ENCODE peak calls at places on chromosome 3, in eight cellular contexts. O, U, V, C, X, N, P and D are unnamed samples.

GRCh38 chr3:156792945-156793344 is 33.2 kb upstream of the LEKR1 start:
- DNase-seq in C (peak; percentile 42), V (no peak), O (no peak), P (no peak), U (no peak), X (no peak), N (no peak), D (no peak)

GRCh38 chr3:114111060-114111790 is 54.7 kb downstream of the QTRT2 start:
- DNase-seq in U (no peak), O (no peak), V (no peak), C (no peak), X (no peak), N (no peak), P (no peak), D (no peak)

GRCh38 chr3:169895037-169895436 is 16.3 kb upstream of the SAMD7 start:
- DNase-seq in X (no peak), C (no peak), V (no peak), P (no peak), O (no peak), N (no peak), U (no peak), D (no peak)

GRCh38 chr3:62415312-62415791 is 42.0 kb upstream of the FEZF2 start:
- DNase-seq in X (no peak), C (no peak), U (no peak), V (no peak), N (no peak), P (no peak), O (peak; percentile 68), D (no peak)

GRCh38 chr3:36695769-36696137 is 68.6 kb downstream of the DCLK3 start:
- DNase-seq in P (no peak), X (no peak), O (no peak), V (no peak), C (peak; percentile 89), U (no peak), N (peak; percentile 89), D (no peak)

GRCh38 chr3:185637388-185637787 is 51.3 kb downstream of the SENP2 start:
- DNase-seq in C (no peak), X (no peak), U (no peak), N (no peak), V (no peak), P (no peak), O (no peak), D (no peak)

GRCh38 chr3:167940241-167940640 is 155.5 kb downstream of the GOLIM4 start:
- DNase-seq in O (no peak), C (peak; percentile 32), P (no peak), N (peak; percentile 39), V (no peak), U (no peak), X (no peak), D (no peak)

GRCh38 chr3:184615396-184615795 is 53.8 kb downstream of the EPHB3 start:
- DNase-seq in X (no peak), O (no peak), N (no peak), V (peak; percentile 14), C (no peak), U (no peak), P (no peak), D (no peak)

GRCh38 chr3:50539887-50540286 is 27.7 kb downstream of the C3orf18 start:
- DNase-seq in C (no peak), X (no peak), P (no peak), V (no peak), N (peak; percentile 61), O (no peak), U (no peak), D (no peak)

GRCh38 chr3:38966956-38967795 is 84.6 kb downstream of the SCN11A start:
- DNase-seq in X (no peak), P (no peak), U (no peak), C (no peak), V (no peak), O (no peak), N (peak; percentile 76), D (no peak)

GRCh38 chr3:31181661-31182060 is 287.2 kb upstream of the GADL1 start:
- DNase-seq in O (no peak), N (no peak), P (no peak), U (no peak), V (no peak), C (no peak), X (no peak), D (no peak)

GRCh38 chr3:160956785-160957184 is 148.4 kb downstream of the B3GALNT1 start:
- DNase-seq in X (no peak), C (peak; percentile 23), V (no peak), U (no peak), O (no peak), N (peak; percentile 24), P (no peak), D (no peak)

GRCh38 chr3:9843715-9844438 is at the start of gene RPUSD3:
- DNase-seq in N (peak; percentile 92), X (peak; percentile 99), P (peak; percentile 99), C (peak; percentile 93), V (peak; percentile 99), O (peak; percentile 100), U (peak; percentile 91), D (peak; percentile 95)

GRCh38 chr3:9841015-9841414 is 2.8 kb downstream of the RPUSD3 start:
- DNase-seq in C (no peak), U (no peak), O (no peak), X (no peak), V (no peak), P (no peak), N (no peak), D (no peak)

GRCh38 chr3:9846931-9847488 is 3.2 kb upstream of the RPUSD3 start:
- DNase-seq in N (no peak), C (no peak), V (no peak), X (no peak), P (no peak), U (no peak), O (no peak), D (peak; percentile 53)

DNA sequence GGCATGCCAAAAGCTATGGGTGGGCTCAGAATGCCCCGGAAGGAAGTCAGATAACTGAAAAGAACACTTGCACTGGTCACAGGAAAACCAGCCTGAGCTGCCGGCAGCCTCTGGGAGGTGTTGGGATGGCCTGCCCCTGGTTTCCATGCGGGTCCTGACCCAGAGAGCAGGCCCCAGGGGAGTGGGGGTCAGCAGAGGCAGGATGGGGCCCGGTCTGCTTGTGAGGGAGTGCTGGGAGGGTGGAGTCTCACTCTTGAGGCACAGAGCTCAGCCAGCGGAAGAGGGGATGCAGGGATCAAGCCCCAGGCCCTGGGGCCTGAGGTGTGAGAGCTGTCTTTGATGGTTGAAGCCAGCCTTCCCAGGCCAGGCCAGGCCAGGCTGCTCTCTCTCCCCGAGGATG is 2.4 kb upstream of the RPUSD3 start:
- DNase-seq in P (no peak), O (no peak), N (no peak), U (no peak), V (no peak), X (no peak), C (no peak), D (no peak)
- H3K9me3 ChIP-seq in P (no peaks in the 10 kb centered on the region), O (no peaks in the 10 kb centered on the region), N (no peaks in the 10 kb centered on the region), U (no peaks in the 10 kb centered on the region), V (no peaks in the 10 kb centered on the region), X (no peaks in the 10 kb centered on the region), C (no peaks in the 10 kb centered on the region), D (no peaks in the 10 kb centered on the region)

GRCh38 chr3:127803619-127804018 is 18.7 kb downstream of the MGLL start:
- DNase-seq in V (no peak), P (no peak), N (peak; percentile 94), X (peak; percentile 78), O (no peak), U (no peak), C (peak; percentile 93), D (no peak)

GRCh38 chr3:127804141-127804540 is 18.2 kb downstream of the MGLL start:
- DNase-seq in C (no peak), V (peak; percentile 36), U (no peak), O (no peak), X (no peak), P (no peak), N (no peak), D (no peak)

GRCh38 chr3:127802620-127803019 is 19.7 kb downstream of the MGLL start:
- DNase-seq in P (no peak), U (no peak), V (peak; percentile 26), N (no peak), O (no peak), C (no peak), X (no peak), D (no peak)

GRCh38 chr3:127800508-127800907 is 21.8 kb downstream of the MGLL start:
- DNase-seq in V (no peak), O (no peak), C (peak; percentile 51), P (no peak), U (no peak), N (peak; percentile 38), X (no peak), D (no peak)

DNA sequence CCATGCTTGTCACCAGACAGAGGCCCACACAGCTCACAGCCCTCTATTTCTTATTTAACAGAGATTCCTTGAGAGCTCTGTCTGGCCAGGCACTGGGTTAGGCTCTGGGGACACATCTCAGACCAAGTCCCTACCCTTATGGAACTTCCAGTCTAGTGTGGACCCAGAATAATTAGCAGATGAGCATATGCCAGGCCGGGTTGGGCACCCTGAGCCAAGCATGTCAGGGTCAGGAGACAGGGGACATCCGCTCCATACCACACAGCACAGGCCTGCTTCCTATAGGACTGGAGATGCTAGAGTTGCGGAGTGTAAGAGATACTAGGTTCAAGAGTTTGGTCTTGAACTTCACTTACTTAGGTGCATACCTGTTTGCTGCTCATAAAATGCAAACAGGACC is 20.4 kb downstream of the MGLL start:
- DNase-seq in U (no peak), C (no peak), P (no peak), V (no peak), N (no peak), O (no peak), X (no peak), D (no peak)
- H3K27ac ChIP-seq in U (no peak overlapping the region), C (peak overlapping the region; percentile 70), P (no peak overlapping the region), V (peak overlapping the region; percentile 56), N (no peak overlapping the region), O (no peak overlapping the region), X (peak overlapping the region; percentile 59), D (no peak overlapping the region)

DNA sequence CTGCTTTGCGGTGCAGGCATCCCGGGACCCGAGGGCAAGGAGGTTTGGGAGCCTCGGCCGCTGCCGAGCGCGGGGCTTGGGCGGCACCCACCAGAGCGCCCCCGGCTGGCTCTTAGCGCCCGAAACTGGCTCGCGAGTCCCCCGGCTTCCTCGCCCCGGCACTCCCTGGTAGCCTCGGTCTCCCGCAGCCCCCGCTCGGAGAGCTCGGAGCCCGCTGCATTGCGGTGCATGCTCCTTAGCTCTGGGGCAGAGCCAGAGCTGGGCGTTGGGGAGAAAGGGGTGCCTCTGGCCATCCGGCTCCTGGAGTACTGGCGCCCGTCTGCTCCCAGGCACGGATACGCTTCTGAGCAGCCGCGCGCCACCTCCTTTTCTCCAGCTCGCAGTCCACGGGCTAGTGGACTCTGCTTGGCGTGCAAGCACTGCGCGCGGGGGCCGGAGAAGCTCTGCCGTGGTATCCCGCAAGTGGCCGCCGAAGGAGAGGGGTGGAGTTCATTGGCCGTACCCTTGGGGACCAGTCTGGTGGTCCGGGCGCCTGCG is 784 bp downstream of the EPHB1 start:
- DNase-seq in X (no peak), C (peak; percentile 48), U (no peak), V (peak; percentile 63), O (peak; percentile 81), N (peak; percentile 26), P (no peak), D (no peak)
- TF ChIP-seq CTCF in X (no peak), C (no peak), U (no peak), V (no peak), O (no peak), N (no peak), P (no peak), D (no peak)

DNA sequence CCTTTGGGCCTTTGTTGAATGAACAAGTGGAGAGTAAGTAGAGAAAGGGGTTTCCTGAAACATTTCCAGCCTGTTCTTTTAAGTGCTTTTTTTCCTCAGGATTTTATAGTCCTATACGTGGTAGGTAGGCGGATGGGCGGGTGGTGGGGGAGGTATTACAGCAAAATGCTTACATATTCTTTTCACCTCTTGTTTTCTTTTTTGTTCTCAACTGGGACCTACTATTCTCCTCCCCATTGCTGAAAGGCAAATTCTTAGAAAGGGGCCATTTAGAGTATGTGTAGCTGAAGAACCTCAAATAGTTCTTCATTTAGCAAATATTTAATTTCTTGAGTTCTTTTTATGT is 135.8 kb downstream of the FNDC3B start:
- DNase-seq in U (no peak), X (no peak), V (no peak), C (no peak), N (no peak), O (no peak), P (no peak), D (no peak)
- H3K9me3 ChIP-seq in U (no peaks in the 10 kb centered on the region), X (no peaks in the 10 kb centered on the region), V (no peaks in the 10 kb centered on the region), C (no peaks in the 10 kb centered on the region), N (no peaks in the 10 kb centered on the region), O (no peaks in the 10 kb centered on the region), P (no peaks in the 10 kb centered on the region), D (no peaks in the 10 kb centered on the region)